ENCODE peak calls at places on chromosomes 13 and 19, in six cellular contexts. L is IMR-90; C is stimulated activated CD4-positive, alpha-beta T cell treated with anti-CD3 and anti-CD28 coated beads, Interleukin-4, amount 100 ng/mL, for 1 hour; N is memory B cell; W is effector CD4-positive, alpha-beta T cell; R is anterior cingulate cortex. K is an unnamed sample.

GRCh38 chr13:31261241-31261640 is 61.5 kb downstream of the B3GLCT start:
- DNase-seq in L (no peak), C (no peak), N (no peak), W (no peak), R (no peak), K (no peak)

GRCh38 chr13:109517516-109517915 is 268.9 kb downstream of the IRS2 start:
- DNase-seq in L (no peak), C (no peak), N (no peak), W (no peak), R (no peak), K (peak)

GRCh38 chr13:73038064-73038463 is 20.7 kb upstream of the KLF5 start:
- DNase-seq in L (no peak), C (no peak), N (no peak), W (no peak), R (no peak), K (no peak)

GRCh38 chr13:68439821-68440220 is 1209.7 kb upstream of the PCDH9 start:
- DNase-seq in L (no peak), C (no peak), N (no peak), W (no peak), R (no peak), K (no peak)

GRCh38 chr19:21841081-21841783 is 5.2 kb upstream of the ZNF43 start:
- DNase-seq in L (no peak), C (no peak), N (no peak), W (no peak), R (no peak), K (no peak)

GRCh38 chr13:35512271-35512920 is 35.9 kb upstream of the MAB21L1 start:
- DNase-seq in L (peak), C (no peak), N (no peak), W (no peak), R (no peak), K (peak)

GRCh38 chr19:33302175-33302973 is at the start of gene CEBPA:
- DNase-seq in L (peak), C (peak), N (peak), W (peak), R (peak), K (peak)

GRCh38 chr19:29858621-29859020 is 46.8 kb downstream of the CCNE1 start:
- DNase-seq in L (no peak), C (no peak), N (no peak), W (no peak), R (no peak), K (no peak)

GRCh38 chr13:76852991-76853390 is 33.2 kb downstream of the KCTD12 start:
- DNase-seq in L (peak), C (no peak), N (no peak), W (no peak), R (no peak), K (peak)

GRCh38 chr19:13172335-13173128 is 22.3 kb downstream of the IER2 start:
- DNase-seq in L (peak), C (peak), N (no peak), W (peak), R (peak), K (peak)

GRCh38 chr19:3785464-3785937 is 680 bp downstream of the MATK start:
- DNase-seq in L (no peak), C (peak), N (no peak), W (no peak), R (no peak), K (no peak)

GRCh38 chr19:3827306-3827705 is 41.1 kb upstream of the MATK start:
- DNase-seq in L (no peak), C (no peak), N (no peak), W (no peak), R (no peak), K (no peak)

GRCh38 chr13:109858319-109858718 is 71.9 kb upstream of the IRS2 start:
- DNase-seq in L (no peak), C (no peak), N (no peak), W (no peak), R (no peak), K (no peak)

GRCh38 chr19:32373614-32374295 is 28.3 kb downstream of the ZNF507 start:
- DNase-seq in L (peak), C (no peak), N (no peak), W (no peak), R (no peak), K (peak)

GRCh38 chr19:50514346-50515167 is 844 bp upstream of the ASPDH start:
- DNase-seq in L (no peak), C (no peak), N (no peak), W (no peak), R (peak), K (no peak)

GRCh38 chr19:4042731-4043082 is 24.0 kb downstream of the ZBTB7A start:
- DNase-seq in L (no peak), C (no peak), N (no peak), W (no peak), R (no peak), K (no peak)

GRCh38 chr13:20882206-20882605 is 20.3 kb downstream of the XPO4 start:
- DNase-seq in L (peak), C (no peak), N (no peak), W (no peak), R (no peak), K (peak)

GRCh38 chr13:101727118-101727517 is 274.6 kb downstream of the ITGBL1 start:
- DNase-seq in L (no peak), C (no peak), N (no peak), W (no peak), R (no peak), K (no peak)

GRCh38 chr13:39575641-39576238 is 27.3 kb downstream of the LHFPL6 start:
- DNase-seq in L (no peak), C (no peak), N (no peak), W (no peak), R (no peak), K (no peak)

GRCh38 chr19:54448037-54448773 is 794 bp upstream of the LENG8 start:
- DNase-seq in L (peak), C (peak), N (no peak), W (no peak), R (no peak), K (peak)

GRCh38 chr13:77359171-77359570 is 32.3 kb upstream of the MYCBP2 start:
- DNase-seq in L (peak), C (no peak), N (no peak), W (no peak), R (no peak), K (peak)

GRCh38 chr13:66513728-66514127 is 716.4 kb downstream of the PCDH9 start:
- DNase-seq in L (peak), C (no peak), N (no peak), W (no peak), R (no peak), K (peak)